ENCODE peak calls at places on chromosomes 13 and 19, in five cellular contexts. M is right atrium auricular region; W is stimulated activated CD8-positive, alpha-beta memory T cell treated with anti-CD3 and anti-CD28 coated beads, Interleukin-12 subunit alpha, Interleukin-12 subunit beta, amount 100 ng/mL, for 4 hours; A is NCI-H1092 treated with DMSO at 0.1 percent for 48 hours; Q is CD8-positive, alpha-beta memory T cell. H is an unnamed sample.

GRCh38 chr19:2532252-2533071 is 56.5 kb downstream of the GADD45B start:
- DNase-seq in Q (no peak), W (no peak), A (no peak), M (no peak), H (no peak)

GRCh38 chr19:4474504-4475136 is 2.5 kb downstream of the HDGFL2 start:
- DNase-seq in W (no peak), Q (peak; percentile 12), M (no peak), A (peak; percentile 74), H (no peak)

GRCh38 chr13:31885994-31886393 is 145.6 kb upstream of the FRY start:
- DNase-seq in A (no peak), W (no peak), M (no peak), Q (no peak), H (no peak)

GRCh38 chr19:14433454-14434156 is 499 bp downstream of the PKN1 start:
- DNase-seq in M (no peak), A (peak; percentile 53), W (peak; percentile 50), Q (peak; percentile 72), H (no peak)

GRCh38 chr19:2327773-2328400 is 499 bp downstream of the LSM7 start:
- DNase-seq in Q (peak; percentile 65), W (peak; percentile 25), A (peak; percentile 41), M (no peak), H (no peak)

GRCh38 chr13:35225159-35225558 is 251.3 kb downstream of the MAB21L1 start:
- DNase-seq in Q (no peak), A (no peak), W (no peak), M (no peak), H (no peak)

GRCh38 chr19:58088521-58089052 is 9.4 kb downstream of the ZSCAN18 start:
- DNase-seq in A (no peak), W (no peak), Q (no peak), M (no peak), H (no peak)

GRCh38 chr13:43472344-43472743 is 314.4 kb downstream of the ENOX1 start:
- DNase-seq in W (no peak), M (no peak), A (no peak), Q (no peak), H (no peak)

GRCh38 chr13:28564030-28564429 is 69.1 kb upstream of the FLT1 start:
- DNase-seq in Q (no peak), M (no peak), A (no peak), W (no peak), H (no peak)

GRCh38 chr19:38278751-38279150 is 14.4 kb downstream of the SPINT2 start:
- DNase-seq in W (no peak), Q (no peak), A (no peak), M (no peak), H (no peak)

GRCh38 chr19:45097776-45098520 is 5.0 kb downstream of the PPP1R37 start:
- DNase-seq in Q (no peak), W (no peak), A (no peak), M (peak; percentile 81), H (no peak)

GRCh38 chr19:342801-343421 is 1.7 kb downstream of the MIER2 start:
- DNase-seq in A (no peak), M (peak; percentile 87), Q (no peak), W (no peak), H (no peak)

GRCh38 chr13:44389003-44389666 is 15.5 kb downstream of the SERP2 start:
- DNase-seq in M (no peak), A (no peak), W (no peak), Q (no peak), H (no peak)

GRCh38 chr13:48749144-48749543 is 95.4 kb downstream of the CYSLTR2 start:
- DNase-seq in W (no peak), A (no peak), Q (no peak), M (no peak), H (no peak)

GRCh38 chr19:317710-318508 is 26.7 kb downstream of the MIER2 start:
- DNase-seq in M (no peak), Q (no peak), W (no peak), A (no peak), H (no peak)

GRCh38 chr19:31066385-31066784 is 282.9 kb downstream of the TSHZ3 start:
- DNase-seq in M (no peak), Q (no peak), A (no peak), W (no peak), H (no peak)

H was measured in osteocyte.